ENCODE peak calls at places on chromosome 6, in six cellular contexts. One of them, this sample, is unnamed.

GRCh38 chr6:105326216-105326615 is 76.7 kb downstream of the PREP start:
- DNase-seq in mesothelial cell of epicardium: no peak
- DNase-seq in spleen: no peak
- DNase-seq in endothelial cell: no peak
- DNase-seq in MM.1S: no peak
- DNase-seq in RWPE1: no peak
- DNase-seq in this sample: no peak

GRCh38 chr6:149043476-149044130 is 273.9 kb upstream of the TAB2 start:
- DNase-seq in endothelial cell: peak
- DNase-seq in spleen: no peak
- DNase-seq in MM.1S: no peak
- DNase-seq in mesothelial cell of epicardium: no peak
- DNase-seq in RWPE1: no peak
- DNase-seq in this sample: no peak

GRCh38 chr6:170112583-170112860 is 178.4 kb downstream of the DLL1 start:
- DNase-seq in RWPE1: no peak
- DNase-seq in mesothelial cell of epicardium: no peak
- DNase-seq in endothelial cell: no peak
- DNase-seq in spleen: no peak
- DNase-seq in MM.1S: no peak
- DNase-seq in this sample: no peak

GRCh38 chr6:111242452-111242851 is 155.1 kb downstream of the SLC16A10 start:
- DNase-seq in spleen: no peak
- DNase-seq in mesothelial cell of epicardium: no peak
- DNase-seq in endothelial cell: no peak
- DNase-seq in MM.1S: no peak
- DNase-seq in RWPE1: no peak
- DNase-seq in this sample: no peak

GRCh38 chr6:31070711-31071197 is 41.6 kb downstream of the C6orf15 start:
- DNase-seq in MM.1S: no peak
- DNase-seq in endothelial cell: peak
- DNase-seq in RWPE1: peak
- DNase-seq in mesothelial cell of epicardium: peak
- DNase-seq in spleen: no peak
- DNase-seq in this sample: no peak

GRCh38 chr6:25456249-25456648 is 177.1 kb downstream of the CARMIL1 start:
- DNase-seq in mesothelial cell of epicardium: no peak
- DNase-seq in RWPE1: no peak
- DNase-seq in MM.1S: no peak
- DNase-seq in endothelial cell: no peak
- DNase-seq in spleen: no peak
- DNase-seq in this sample: no peak

GRCh38 chr6:134175532-134176282 is 123.3 kb upstream of the SLC2A12 start:
- DNase-seq in MM.1S: peak
- DNase-seq in endothelial cell: no peak
- DNase-seq in RWPE1: peak
- DNase-seq in mesothelial cell of epicardium: no peak
- DNase-seq in spleen: peak
- DNase-seq in this sample: peak

GRCh38 chr6:33207569-33208088 is 671 bp upstream of the RING1 start:
- DNase-seq in RWPE1: peak
- DNase-seq in MM.1S: no peak
- DNase-seq in endothelial cell: peak
- DNase-seq in spleen: peak
- DNase-seq in mesothelial cell of epicardium: peak
- DNase-seq in this sample: no peak

GRCh38 chr6:143245656-143246055 is 185.0 kb downstream of the AIG1 start:
- DNase-seq in mesothelial cell of epicardium: no peak
- DNase-seq in endothelial cell: no peak
- DNase-seq in spleen: no peak
- DNase-seq in MM.1S: no peak
- DNase-seq in RWPE1: no peak
- DNase-seq in this sample: no peak

GRCh38 chr6:18388252-18388651 is 1.1 kb downstream of the RNF144B start:
- DNase-seq in RWPE1: peak
- DNase-seq in mesothelial cell of epicardium: no peak
- DNase-seq in spleen: no peak
- DNase-seq in endothelial cell: no peak
- DNase-seq in MM.1S: peak
- DNase-seq in this sample: no peak

GRCh38 chr6:126657556-126658129 is 317.7 kb downstream of the CENPW start:
- DNase-seq in mesothelial cell of epicardium: no peak
- DNase-seq in MM.1S: peak
- DNase-seq in endothelial cell: peak
- DNase-seq in RWPE1: peak
- DNase-seq in spleen: no peak
- DNase-seq in this sample: no peak

GRCh38 chr6:18823782-18824386 is 436.7 kb downstream of the RNF144B start:
- DNase-seq in spleen: no peak
- DNase-seq in MM.1S: peak
- DNase-seq in mesothelial cell of epicardium: no peak
- DNase-seq in endothelial cell: peak
- DNase-seq in RWPE1: no peak
- DNase-seq in this sample: no peak

GRCh38 chr6:70725817-70726413 is 58.2 kb downstream of the SMAP1 start:
- DNase-seq in spleen: no peak
- DNase-seq in mesothelial cell of epicardium: no peak
- DNase-seq in MM.1S: peak
- DNase-seq in RWPE1: no peak
- DNase-seq in endothelial cell: no peak
- DNase-seq in this sample: no peak

GRCh38 chr6:110938176-110938575 is 20.3 kb upstream of the GTF3C6 start:
- DNase-seq in spleen: no peak
- DNase-seq in MM.1S: no peak
- DNase-seq in mesothelial cell of epicardium: no peak
- DNase-seq in RWPE1: no peak
- DNase-seq in endothelial cell: no peak
- DNase-seq in this sample: no peak

GRCh38 chr6:150667977-150668716 is 68.5 kb downstream of the PLEKHG1 start:
- DNase-seq in MM.1S: peak
- DNase-seq in spleen: no peak
- DNase-seq in endothelial cell: peak
- DNase-seq in mesothelial cell of epicardium: peak
- DNase-seq in RWPE1: peak
- DNase-seq in this sample: no peak

GRCh38 chr6:34115396-34116314 is 30.2 kb downstream of the GRM4 start:
- DNase-seq in MM.1S: peak
- DNase-seq in endothelial cell: peak
- DNase-seq in RWPE1: peak
- DNase-seq in mesothelial cell of epicardium: peak
- DNase-seq in spleen: no peak
- DNase-seq in this sample: no peak

GRCh38 chr6:25637946-25638345 is 14.1 kb upstream of the SCGN start:
- DNase-seq in RWPE1: peak
- DNase-seq in endothelial cell: no peak
- DNase-seq in MM.1S: no peak
- DNase-seq in spleen: no peak
- DNase-seq in mesothelial cell of epicardium: no peak
- DNase-seq in this sample: no peak

GRCh38 chr6:43729537-43729936 is 40.5 kb upstream of the VEGFA start:
- DNase-seq in endothelial cell: no peak
- DNase-seq in RWPE1: no peak
- DNase-seq in mesothelial cell of epicardium: no peak
- DNase-seq in spleen: no peak
- DNase-seq in MM.1S: no peak
- DNase-seq in this sample: no peak

DNA sequence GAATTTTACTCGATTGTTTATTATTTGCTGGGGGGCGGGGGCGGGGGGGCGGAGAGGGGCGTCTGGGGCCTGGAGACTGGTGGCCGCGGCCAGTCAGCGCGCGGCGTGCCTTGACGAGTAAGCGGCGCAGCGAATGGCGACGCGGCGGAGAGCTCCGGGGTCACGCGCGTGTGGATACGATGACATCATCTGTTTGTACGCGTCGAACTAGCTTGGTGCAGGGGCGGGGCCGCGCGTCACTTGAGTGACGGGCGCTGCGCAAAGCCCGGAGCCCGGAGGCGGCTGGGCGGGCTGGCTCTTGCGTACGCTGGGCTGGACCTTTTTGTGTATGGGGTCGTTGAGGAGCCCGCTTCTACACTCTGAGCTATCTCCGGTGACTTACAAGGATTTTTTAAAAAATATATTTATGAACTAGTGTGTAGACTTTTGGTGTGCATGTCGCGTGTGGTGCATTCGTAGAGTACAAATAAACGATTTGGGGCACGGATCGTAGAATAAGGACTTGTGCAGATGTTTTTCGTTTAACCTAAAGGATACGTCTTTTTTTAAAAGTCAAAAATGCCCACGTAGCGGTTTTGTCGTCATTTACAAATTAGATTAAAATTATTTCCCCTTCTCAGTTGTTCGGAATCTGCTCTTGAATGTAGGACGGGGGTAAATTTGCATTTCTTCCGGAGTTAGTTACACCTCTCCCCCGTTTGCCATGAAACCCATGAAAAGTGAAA is 2.2 kb upstream of the FOXO3 start:
- DNase-seq in mesothelial cell of epicardium: peak
- DNase-seq in RWPE1: peak
- DNase-seq in MM.1S: peak
- DNase-seq in spleen: peak
- DNase-seq in endothelial cell: peak
- DNase-seq in this sample: peak
- TF ChIP-seq CTCF in mesothelial cell of epicardium: no peak
- TF ChIP-seq CTCF in RWPE1: no peak
- TF ChIP-seq CTCF in MM.1S: no peak
- TF ChIP-seq CTCF in spleen: no peak
- TF ChIP-seq CTCF in endothelial cell: no peak
- TF ChIP-seq CTCF in this sample: no peak

GRCh38 chr6:130288065-130288464 is 65.3 kb upstream of the SAMD3 start:
- DNase-seq in RWPE1: no peak
- DNase-seq in mesothelial cell of epicardium: no peak
- DNase-seq in spleen: no peak
- DNase-seq in MM.1S: no peak
- DNase-seq in endothelial cell: no peak
- DNase-seq in this sample: no peak

GRCh38 chr6:130276507-130276906 is 53.8 kb upstream of the SAMD3 start:
- DNase-seq in endothelial cell: no peak
- DNase-seq in spleen: no peak
- DNase-seq in mesothelial cell of epicardium: no peak
- DNase-seq in RWPE1: no peak
- DNase-seq in MM.1S: no peak
- DNase-seq in this sample: no peak

GRCh38 chr6:130282234-130282995 is 59.7 kb upstream of the SAMD3 start:
- DNase-seq in mesothelial cell of epicardium: no peak
- DNase-seq in MM.1S: peak
- DNase-seq in spleen: no peak
- DNase-seq in RWPE1: peak
- DNase-seq in endothelial cell: no peak
- DNase-seq in this sample: peak
- TF ChIP-seq CTCF in mesothelial cell of epicardium: no peak
- TF ChIP-seq CTCF in MM.1S: peak
- TF ChIP-seq CTCF in spleen: peak
- TF ChIP-seq CTCF in RWPE1: no peak
- TF ChIP-seq CTCF in endothelial cell: no peak
- TF ChIP-seq CTCF in this sample: peak

DNA sequence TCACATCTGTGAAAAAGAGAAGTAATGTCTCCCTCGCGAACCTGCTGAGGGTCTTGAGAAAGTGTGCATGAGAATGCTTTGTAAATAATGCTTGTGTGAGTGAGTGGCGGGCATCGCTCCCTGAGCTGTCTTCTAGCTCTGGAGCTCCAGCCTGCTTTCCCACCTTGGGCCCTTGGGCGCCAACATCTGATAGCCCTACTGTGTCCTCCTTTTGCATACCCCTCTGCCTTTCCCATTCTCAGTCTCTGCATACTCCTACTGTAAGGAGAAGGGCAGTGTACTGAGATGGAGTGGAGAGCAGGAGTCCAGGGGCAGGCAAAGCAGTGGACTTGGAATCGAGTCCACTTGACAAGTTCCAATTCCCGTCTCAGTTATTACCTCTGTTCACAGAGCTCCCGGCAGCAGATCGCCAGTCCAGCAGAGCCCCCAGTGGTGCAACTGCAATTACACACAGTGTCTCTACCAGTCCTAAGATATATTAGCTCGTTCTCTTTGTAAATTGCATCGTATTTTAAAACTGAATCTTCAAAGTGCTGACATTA is 855 bp upstream of the NCR2 start:
- DNase-seq in spleen: no peak
- DNase-seq in RWPE1: no peak
- DNase-seq in mesothelial cell of epicardium: no peak
- DNase-seq in MM.1S: no peak
- DNase-seq in endothelial cell: no peak
- DNase-seq in this sample: no peak
- TF ChIP-seq CTCF in spleen: no peak
- TF ChIP-seq CTCF in RWPE1: no peak
- TF ChIP-seq CTCF in mesothelial cell of epicardium: no peak
- TF ChIP-seq CTCF in MM.1S: peak
- TF ChIP-seq CTCF in endothelial cell: no peak
- TF ChIP-seq CTCF in this sample: no peak

GRCh38 chr6:155190667-155191066 is 73.1 kb upstream of the CLDN20 start:
- DNase-seq in mesothelial cell of epicardium: no peak
- DNase-seq in endothelial cell: no peak
- DNase-seq in MM.1S: no peak
- DNase-seq in spleen: no peak
- DNase-seq in RWPE1: no peak
- DNase-seq in this sample: no peak
- TF ChIP-seq CTCF in mesothelial cell of epicardium: no peak
- TF ChIP-seq CTCF in endothelial cell: no peak
- TF ChIP-seq CTCF in MM.1S: no peak
- TF ChIP-seq CTCF in spleen: no peak
- TF ChIP-seq CTCF in RWPE1: no peak
- TF ChIP-seq CTCF in this sample: no peak

DNA sequence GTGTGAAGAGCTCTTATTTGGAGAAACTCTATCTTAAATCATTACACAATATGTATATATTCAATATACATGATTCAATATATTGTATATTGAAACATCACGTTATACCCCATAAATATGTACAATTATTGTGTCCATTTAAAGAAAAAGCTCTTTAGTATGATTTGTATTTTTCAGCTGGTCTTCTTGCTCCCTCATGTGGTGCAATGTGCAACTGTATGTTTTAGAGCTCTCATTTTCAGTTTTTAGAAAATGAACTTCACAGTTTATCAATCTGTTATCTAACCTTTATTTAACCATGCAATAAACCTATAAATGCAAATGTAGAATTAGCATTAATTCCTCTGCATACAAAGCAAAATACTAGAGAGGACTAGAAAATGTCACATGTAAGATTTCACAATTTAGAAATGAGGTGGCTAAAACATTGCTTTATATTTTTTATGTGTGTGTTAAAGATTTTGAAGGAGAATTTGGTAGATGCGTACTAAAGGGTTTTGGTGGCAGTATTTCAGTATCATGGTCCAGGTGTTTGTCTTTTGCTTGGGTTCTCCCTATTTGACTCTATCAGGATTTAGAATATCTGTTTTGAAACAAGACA is 167.1 kb downstream of the PHF3 start:
- DNase-seq in spleen: no peak
- DNase-seq in endothelial cell: no peak
- DNase-seq in RWPE1: no peak
- DNase-seq in MM.1S: peak
- DNase-seq in mesothelial cell of epicardium: no peak
- DNase-seq in this sample: no peak
- TF ChIP-seq CTCF in spleen: peak
- TF ChIP-seq CTCF in endothelial cell: peak
- TF ChIP-seq CTCF in RWPE1: peak
- TF ChIP-seq CTCF in MM.1S: peak
- TF ChIP-seq CTCF in mesothelial cell of epicardium: peak
- TF ChIP-seq CTCF in this sample: peak

This sample was measured in CD8-positive, alpha-beta T cell.